ENCODE peak calls at places on chromosomes 7 and 10, in nine cellular contexts. H is fibroblast of pulmonary artery; W is activated CD4-positive, alpha-beta T cell treated with anti-CD3 and anti-CD28 coated beads for 48 hours; A is coronary artery; V is HTR-8/SVneo; Q is endothelial cell; N is iris pigment epithelial cell; U is activated gamma-delta T cell treated with Interleukin-2 at 50 U/mL for 16 hours; Z is nephron progenitor cell. F is an unnamed sample.

GRCh38 chr10:11397566-11397965 is 213.9 kb downstream of the USP6NL start:
- DNase-seq in H (no peak), W (no peak), A (peak; percentile 65), V (no peak), Q (no peak), N (no peak), U (no peak), Z (no peak), F (no peak)

GRCh38 chr10:85045046-85045445 is 716.7 kb downstream of the CCSER2 start:
- DNase-seq in H (no peak), W (no peak), A (no peak), V (no peak), Q (no peak), N (no peak), U (no peak), Z (no peak), F (no peak)

GRCh38 chr7:122258971-122259370 is 45.6 kb downstream of the FEZF1 start:
- DNase-seq in H (no peak), W (no peak), A (no peak), V (no peak), Q (no peak), N (no peak), U (no peak), Z (no peak), F (peak; percentile 10)

GRCh38 chr10:24080207-24080606 is 128.7 kb upstream of the KIAA1217 start:
- DNase-seq in H (no peak), W (no peak), A (no peak), V (no peak), Q (no peak), N (no peak), U (no peak), Z (no peak), F (no peak)

GRCh38 chr7:96962221-96962620 is 43.1 kb upstream of the DLX6 start:
- DNase-seq in H (no peak), W (no peak), A (no peak), V (no peak), Q (no peak), N (no peak), U (no peak), Z (no peak), F (no peak)

GRCh38 chr7:94679341-94679740 is 23.4 kb upstream of the SGCE start:
- DNase-seq in H (no peak), W (no peak), A (no peak), V (no peak), Q (no peak), N (peak; percentile 29), U (no peak), Z (no peak), F (no peak)

GRCh38 chr7:101746311-101746710 is 71.1 kb upstream of the CUX1 start:
- DNase-seq in H (no peak), W (no peak), A (no peak), V (no peak), Q (no peak), N (no peak), U (no peak), Z (no peak), F (no peak)

GRCh38 chr7:73507556-73507955 is 14.5 kb downstream of the BAZ1B start:
- DNase-seq in H (no peak), W (no peak), A (no peak), V (no peak), Q (no peak), N (peak; percentile 10), U (no peak), Z (no peak), F (no peak)

GRCh38 chr7:149431486-149432120 is 29.3 kb downstream of the ZNF777 start:
- DNase-seq in H (no peak), W (no peak), A (no peak), V (no peak), Q (no peak), N (no peak), U (no peak), Z (no peak), F (no peak)

GRCh38 chr10:52250562-52250961 is 63.5 kb upstream of the DKK1 start:
- DNase-seq in H (no peak), W (no peak), A (no peak), V (no peak), Q (no peak), N (no peak), U (no peak), Z (no peak), F (no peak)

GRCh38 chr10:69492746-69493462 is 41.6 kb downstream of the TSPAN15 start:
- DNase-seq in H (no peak), W (no peak), A (no peak), V (no peak), Q (no peak), N (no peak), U (no peak), Z (no peak), F (no peak)

GRCh38 chr10:5573968-5574641 is 49.3 kb downstream of the CALML3 start:
- DNase-seq in H (no peak), W (no peak), A (no peak), V (no peak), Q (no peak), N (peak; percentile 47), U (no peak), Z (peak; percentile 46), F (no peak)

GRCh38 chr10:84683550-84683949 is 355.2 kb downstream of the CCSER2 start:
- DNase-seq in H (no peak), W (no peak), A (no peak), V (no peak), Q (no peak), N (no peak), U (no peak), Z (no peak), F (no peak)

GRCh38 chr10:21535494-21535818 is 1.4 kb downstream of the MLLT10 start:
- DNase-seq in H (no peak), W (no peak), A (no peak), V (no peak), Q (no peak), N (no peak), U (no peak), Z (no peak), F (no peak)

GRCh38 chr7:114934758-114935157 is 12.9 kb downstream of the MDFIC start:
- DNase-seq in H (peak; percentile 56), W (no peak), A (no peak), V (no peak), Q (no peak), N (no peak), U (no peak), Z (no peak), F (no peak)

GRCh38 chr10:17075510-17075909 is 54.1 kb downstream of the CUBN start:
- DNase-seq in H (peak; percentile 96), W (no peak), A (no peak), V (no peak), Q (no peak), N (peak; percentile 96), U (no peak), Z (no peak), F (no peak)

GRCh38 chr7:15839415-15840100 is 153.1 kb upstream of the MEOX2 start:
- DNase-seq in H (peak; percentile 47), W (no peak), A (peak; percentile 75), V (no peak), Q (peak; percentile 58), N (no peak), U (no peak), Z (peak; percentile 69), F (peak; percentile 97)

GRCh38 chr7:142822714-142823113 is 32.2 kb upstream of the EPHB6 start:
- DNase-seq in H (no peak), W (no peak), A (no peak), V (no peak), Q (no peak), N (no peak), U (no peak), Z (no peak), F (no peak)

GRCh38 chr7:87110778-87111177 is 41.5 kb upstream of the DMTF1 start:
- DNase-seq in H (peak; percentile 70), W (no peak), A (no peak), V (no peak), Q (no peak), N (peak; percentile 73), U (no peak), Z (no peak), F (no peak)

GRCh38 chr10:103416436-103417147 is 20.2 kb downstream of the PDCD11 start:
- DNase-seq in H (peak; percentile 84), W (peak; percentile 45), A (no peak), V (peak; percentile 59), Q (peak; percentile 56), N (peak; percentile 61), U (peak; percentile 71), Z (peak; percentile 51), F (peak; percentile 59)

GRCh38 chr7:107014381-107015023 is 30.0 kb upstream of the PRKAR2B start:
- DNase-seq in H (peak; percentile 9), W (no peak), A (no peak), V (peak; percentile 18), Q (no peak), N (peak; percentile 28), U (no peak), Z (no peak), F (peak; percentile 67)

GRCh38 chr7:368651-369475 is 78.9 kb downstream of the FOXL3 start:
- DNase-seq in H (no peak), W (no peak), A (no peak), V (no peak), Q (no peak), N (no peak), U (no peak), Z (no peak), F (no peak)

GRCh38 chr10:102813017-102813541 is 24.1 kb downstream of the CYP17A1 start:
- DNase-seq in H (no peak), W (no peak), A (no peak), V (no peak), Q (no peak), N (no peak), U (no peak), Z (no peak), F (no peak)

GRCh38 chr7:124893140-124893810 is 36.4 kb downstream of the POT1 start:
- DNase-seq in H (no peak), W (no peak), A (no peak), V (no peak), Q (no peak), N (no peak), U (no peak), Z (no peak), F (no peak)

GRCh38 chr10:25024528-25024927 is 8.1 kb downstream of the THNSL1 start:
- DNase-seq in H (no peak), W (no peak), A (no peak), V (no peak), Q (no peak), N (no peak), U (no peak), Z (no peak), F (no peak)

GRCh38 chr10:91901784-91902677 is 7.3 kb downstream of the FGFBP3 start:
- DNase-seq in H (peak; percentile 97), W (peak; percentile 76), A (no peak), V (peak; percentile 69), Q (no peak), N (peak; percentile 96), U (peak; percentile 58), Z (no peak), F (peak; percentile 81)

GRCh38 chr7:135664046-135664589 is 1.8 kb downstream of the STMP1 start:
- DNase-seq in H (no peak), W (peak; percentile 3), A (no peak), V (no peak), Q (no peak), N (peak; percentile 45), U (no peak), Z (no peak), F (peak; percentile 28)

GRCh38 chr7:121302214-121302745 is 26.5 kb upstream of the WNT16 start:
- DNase-seq in H (no peak), W (peak; percentile 7), A (no peak), V (no peak), Q (no peak), N (peak; percentile 64), U (no peak), Z (no peak), F (no peak)

GRCh38 chr10:25557136-25557535 is 376.9 kb upstream of the MYO3A start:
- DNase-seq in H (peak; percentile 50), W (no peak), A (no peak), V (no peak), Q (no peak), N (no peak), U (no peak), Z (no peak), F (no peak)

GRCh38 chr10:30491204-30491603 is 57.2 kb downstream of the MAP3K8 start:
- DNase-seq in H (peak; percentile 73), W (no peak), A (no peak), V (no peak), Q (no peak), N (peak; percentile 43), U (no peak), Z (no peak), F (no peak)

GRCh38 chr10:113087082-113088029 is 137.3 kb downstream of the TCF7L2 start:
- DNase-seq in H (peak; percentile 100), W (no peak), A (peak; percentile 84), V (peak; percentile 71), Q (peak; percentile 7), N (peak; percentile 100), U (no peak), Z (no peak), F (no peak)